ENCODE peak calls at places on chromosomes 5 and 9, in six cellular contexts. D is SK-N-SH, W is HepG2, Y is HL-60, K is K562, X is H1. B is an unnamed sample.

GRCh38 chr5:103598997-103599556 is 36.5 kb upstream of the NUDT12 start:
- DNase-seq in D (no peak), W (no peak), Y (no peak), K (no peak), X (no peak), B (no peak)

GRCh38 chr5:102826629-102827028 is 71.5 kb downstream of the PAM start:
- DNase-seq in D (no peak), W (no peak), Y (no peak), K (no peak), X (no peak), B (no peak)

GRCh38 chr5:65213921-65214525 is 267.7 kb downstream of the ADAMTS6 start:
- DNase-seq in D (peak), W (peak), Y (peak), K (peak), X (peak), B (no peak)

GRCh38 chr5:102591650-102592049 is 92.8 kb upstream of the SLCO6A1 start:
- DNase-seq in D (no peak), W (no peak), Y (no peak), K (no peak), X (no peak), B (peak)

GRCh38 chr9:81465468-81466002 is 223.8 kb downstream of the TLE1 start:
- DNase-seq in D (no peak), W (no peak), Y (no peak), K (no peak), X (no peak), B (no peak)

GRCh38 chr9:121567142-121568100 is 67.8 kb upstream of the GGTA1 start:
- DNase-seq in D (peak), W (no peak), Y (no peak), K (no peak), X (no peak), B (no peak)

GRCh38 chr9:29203216-29203930 is 1630.1 kb upstream of the C9orf72 start:
- DNase-seq in D (no peak), W (no peak), Y (no peak), K (no peak), X (no peak), B (no peak)

GRCh38 chr5:168327994-168328393 is 36.5 kb downstream of the WWC1 start:
- DNase-seq in D (no peak), W (no peak), Y (no peak), K (no peak), X (no peak), B (no peak)

GRCh38 chr9:93678199-93679019 is 102.0 kb downstream of the PHF2 start:
- DNase-seq in D (peak), W (no peak), Y (no peak), K (no peak), X (no peak), B (no peak)

GRCh38 chr9:98879958-98880300 is 63.8 kb upstream of the COL15A1 start:
- DNase-seq in D (no peak), W (no peak), Y (no peak), K (no peak), X (no peak), B (no peak)

GRCh38 chr5:586751-587285 is 25.3 kb upstream of the CEP72 start:
- DNase-seq in D (no peak), W (no peak), Y (no peak), K (no peak), X (no peak), B (no peak)

GRCh38 chr5:37370550-37370863 is 399 bp downstream of the NUP155 start:
- DNase-seq in D (peak), W (no peak), Y (no peak), K (peak), X (no peak), B (no peak)

GRCh38 chr5:95773325-95774059 is 42.4 kb downstream of the RHOBTB3 start:
- DNase-seq in D (no peak), W (peak), Y (no peak), K (peak), X (no peak), B (no peak)

GRCh38 chr5:76625087-76625860 is 2.1 kb upstream of the F2RL2 start:
- DNase-seq in D (no peak), W (no peak), Y (no peak), K (peak), X (no peak), B (no peak)

DNA sequence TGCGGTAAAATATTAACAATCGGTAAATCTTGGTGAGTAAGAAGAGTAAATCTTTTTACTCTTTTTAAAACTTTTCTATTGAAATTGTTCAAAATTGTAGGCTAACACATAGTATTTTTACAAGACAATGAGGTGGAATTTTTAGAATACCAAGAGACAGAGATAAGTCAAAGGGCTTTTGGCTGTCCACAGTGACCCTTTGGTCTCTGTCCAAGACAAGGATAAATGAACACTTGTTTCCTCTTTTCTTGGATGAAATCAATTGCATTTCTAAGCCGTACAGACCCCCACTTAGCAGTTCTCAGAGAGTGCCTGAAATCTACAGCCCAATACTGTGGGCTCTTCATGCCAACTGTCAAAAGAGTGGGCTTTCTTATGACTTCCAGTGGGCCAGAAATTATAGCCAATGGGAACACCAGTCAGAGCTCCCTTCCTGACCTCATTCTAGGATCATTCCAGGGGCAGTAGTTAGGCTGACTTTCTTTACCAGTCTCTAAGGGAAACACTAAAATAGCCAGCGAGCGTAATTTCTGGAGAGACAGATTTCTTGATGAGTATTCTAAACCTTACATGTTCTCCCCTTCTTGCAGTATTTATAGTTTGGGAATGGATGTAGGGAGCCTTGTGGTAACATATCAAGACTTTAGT is 74.1 kb downstream of the GALNT10 start:
- DNase-seq in D (no peak), W (no peak), Y (no peak), K (no peak), X (no peak), B (no peak)
- TF ChIP-seq GABPA in D (no peak), W (no peak), Y (no peak), K (no peak), X (no peak), B (no peak)

GRCh38 chr9:15253786-15254185 is 53.2 kb downstream of the TTC39B start:
- DNase-seq in D (no peak), W (peak), Y (no peak), K (no peak), X (no peak), B (no peak)
- TF ChIP-seq GABPA in D (no peak), W (no peak), Y (no peak), K (no peak), X (no peak), B (no peak)

DNA sequence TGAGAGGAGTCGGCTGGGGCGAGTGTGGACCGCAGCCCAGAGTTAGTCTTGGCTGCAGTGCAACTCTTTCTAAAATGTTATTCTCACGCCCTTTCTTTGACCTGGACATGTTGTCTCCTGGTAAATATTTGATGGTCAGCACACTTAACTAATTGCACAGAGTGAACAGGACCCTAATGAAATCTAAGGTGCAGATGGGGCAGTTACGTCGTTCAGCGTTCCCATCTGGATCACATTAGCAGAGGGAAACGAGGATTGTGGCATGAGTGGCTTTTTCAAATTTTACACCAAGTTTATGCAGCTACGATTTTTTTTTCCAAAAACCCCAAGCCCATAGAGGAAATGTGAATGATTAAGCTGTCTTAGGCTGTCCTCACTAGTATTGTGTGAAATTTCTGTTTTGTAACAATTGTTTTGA is 478 bp downstream of the C9orf85 start:
- DNase-seq in D (peak), W (no peak), Y (no peak), K (no peak), X (no peak), B (no peak)
- TF ChIP-seq GABPA in D (no peak), W (no peak), Y (no peak), K (no peak), X (no peak), B (no peak)

DNA sequence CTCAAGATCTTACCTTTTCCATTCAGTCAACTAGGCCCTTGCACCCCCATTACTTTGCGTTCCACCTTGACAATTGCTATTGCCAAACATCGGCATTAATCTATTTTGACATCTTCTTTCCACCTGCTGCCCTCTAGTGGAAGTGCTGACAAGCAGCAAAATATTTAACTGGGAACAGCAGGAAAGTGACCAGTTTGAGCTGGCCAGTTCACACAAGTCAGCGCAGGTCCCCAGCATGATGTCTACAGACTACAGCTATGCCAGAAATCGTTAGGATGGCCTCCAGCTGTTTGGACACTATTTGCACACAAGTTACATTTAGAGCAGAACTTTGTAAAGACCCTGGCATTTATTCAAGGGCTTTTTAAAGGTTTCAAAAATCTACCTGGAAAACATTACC is 160.1 kb downstream of the GHR start:
- DNase-seq in D (peak), W (peak), Y (peak), K (peak), X (no peak), B (peak)
- TF ChIP-seq GABPA in D (no peak), W (no peak), Y (no peak), K (no peak), X (no peak), B (no peak)

GRCh38 chr5:170444181-170444580 is 55.0 kb upstream of the KCNMB1 start:
- DNase-seq in D (no peak), W (no peak), Y (no peak), K (no peak), X (no peak), B (no peak)
- TF ChIP-seq GABPA in D (no peak), W (no peak), Y (no peak), K (no peak), X (no peak), B (no peak)

GRCh38 chr5:171155621-171156020 is 153.4 kb upstream of the TLX3 start:
- DNase-seq in D (no peak), W (no peak), Y (no peak), K (no peak), X (no peak), B (no peak)
- TF ChIP-seq GABPA in D (no peak), W (no peak), Y (no peak), K (no peak), X (no peak), B (no peak)

GRCh38 chr9:122904466-122904822 is 715 bp downstream of the RC3H2 start:
- DNase-seq in D (peak), W (peak), Y (peak), K (peak), X (no peak), B (no peak)
- TF ChIP-seq GABPA in D (no peak), W (no peak), Y (no peak), K (no peak), X (no peak), B (no peak)

GRCh38 chr5:15506146-15506545 is 6.2 kb downstream of the FBXL7 start:
- DNase-seq in D (no peak), W (no peak), Y (no peak), K (no peak), X (no peak), B (no peak)

GRCh38 chr5:15500326-15500958 is 462 bp downstream of the FBXL7 start:
- DNase-seq in D (no peak), W (no peak), Y (no peak), K (no peak), X (no peak), B (no peak)

GRCh38 chr5:15499528-15500325 is at the start of gene FBXL7:
- DNase-seq in D (peak), W (peak), Y (no peak), K (no peak), X (peak), B (no peak)

GRCh38 chr5:15501057-15501791 is 1.2 kb downstream of the FBXL7 start:
- DNase-seq in D (peak), W (no peak), Y (no peak), K (no peak), X (no peak), B (no peak)

GRCh38 chr5:15502208-15502607 is 2.2 kb downstream of the FBXL7 start:
- DNase-seq in D (no peak), W (no peak), Y (no peak), K (no peak), X (no peak), B (no peak)
- TF ChIP-seq GABPA in D (no peak), W (no peak), Y (no peak), K (no peak), X (no peak), B (no peak)

GRCh38 chr5:66582499-66582898 is 13.7 kb upstream of the MAST4 start:
- DNase-seq in D (no peak), W (no peak), Y (no peak), K (no peak), X (no peak), B (no peak)

GRCh38 chr5:66585291-66585690 is 10.9 kb upstream of the MAST4 start:
- DNase-seq in D (no peak), W (no peak), Y (no peak), K (no peak), X (no peak), B (no peak)

GRCh38 chr5:66587771-66588170 is 8.4 kb upstream of the MAST4 start:
- DNase-seq in D (no peak), W (no peak), Y (no peak), K (no peak), X (no peak), B (no peak)
- TF ChIP-seq GABPA in D (no peak), W (no peak), Y (no peak), K (no peak), X (no peak), B (no peak)